ENCODE peak calls at places on chromosome 21, in five cellular contexts. T, R, B, V and J are unnamed samples.

GRCh38 chr21:38140192-38140905 is 116.4 kb upstream of the KCNJ15 start:
- DNase-seq in T (no peak), R (no peak), B (peak; percentile 61), V (no peak), J (no peak)

GRCh38 chr21:28798798-28799197 is 193.9 kb downstream of the LTN1 start:
- DNase-seq in T (no peak), R (no peak), B (no peak), V (no peak), J (no peak)

GRCh38 chr21:42587036-42587435 is 66.4 kb upstream of the PDE9A start:
- DNase-seq in T (no peak), R (no peak), B (no peak), V (no peak), J (no peak)

GRCh38 chr21:39048574-39048973 is 134.7 kb downstream of the PSMG1 start:
- DNase-seq in T (no peak), R (no peak), B (no peak), V (no peak), J (no peak)

GRCh38 chr21:38334866-38335265 is 78.1 kb downstream of the KCNJ15 start:
- DNase-seq in T (no peak), R (no peak), B (no peak), V (no peak), J (no peak)

GRCh38 chr21:21002137-21002536 is 3.9 kb downstream of the NCAM2 start:
- DNase-seq in T (no peak), R (no peak), B (no peak), V (no peak), J (no peak)

GRCh38 chr21:31879911-31880310 is 7.1 kb downstream of the HUNK start:
- DNase-seq in T (no peak), R (no peak), B (no peak), V (peak; percentile 30), J (no peak)

GRCh38 chr21:28018741-28019669 is 973.7 kb downstream of the LTN1 start:
- DNase-seq in T (peak; percentile 36), R (peak; percentile 7), B (no peak), V (no peak), J (no peak)

GRCh38 chr21:38489729-38490128 is 8.5 kb downstream of the ERG start:
- DNase-seq in T (no peak), R (no peak), B (no peak), V (no peak), J (no peak)

GRCh38 chr21:21415741-21416140 is 417.5 kb downstream of the NCAM2 start:
- DNase-seq in T (no peak), R (no peak), B (no peak), V (no peak), J (no peak)

GRCh38 chr21:26409735-26410134 is 163.4 kb downstream of the CYYR1 start:
- DNase-seq in T (no peak), R (no peak), B (no peak), V (no peak), J (no peak)

GRCh38 chr21:39116761-39117425 is 66.4 kb downstream of the PSMG1 start:
- DNase-seq in T (no peak), R (no peak), B (no peak), V (no peak), J (no peak)

GRCh38 chr21:42621166-42621827 is 32.1 kb upstream of the PDE9A start:
- DNase-seq in T (no peak), R (no peak), B (no peak), V (no peak), J (no peak)

GRCh38 chr21:35406600-35406999 is 357.5 kb upstream of the RUNX1 start:
- DNase-seq in T (no peak), R (no peak), B (no peak), V (no peak), J (no peak)

GRCh38 chr21:35411434-35411833 is 362.3 kb upstream of the RUNX1 start:
- DNase-seq in T (no peak), R (no peak), B (no peak), V (no peak), J (no peak)

GRCh38 chr21:35410123-35410522 is 361.0 kb upstream of the RUNX1 start:
- DNase-seq in T (no peak), R (no peak), B (no peak), V (no peak), J (no peak)

GRCh38 chr21:35410656-35411055 is 361.6 kb upstream of the RUNX1 start:
- DNase-seq in T (no peak), R (no peak), B (no peak), V (no peak), J (no peak)

GRCh38 chr21:35408401-35408800 is 359.3 kb upstream of the RUNX1 start:
- DNase-seq in T (no peak), R (no peak), B (no peak), V (no peak), J (no peak)
- H3K4me3 ChIP-seq in T (no peak overlapping the region), R (no peak overlapping the region), B (no peak overlapping the region), V (no peak overlapping the region), J (no peak overlapping the region)

DNA sequence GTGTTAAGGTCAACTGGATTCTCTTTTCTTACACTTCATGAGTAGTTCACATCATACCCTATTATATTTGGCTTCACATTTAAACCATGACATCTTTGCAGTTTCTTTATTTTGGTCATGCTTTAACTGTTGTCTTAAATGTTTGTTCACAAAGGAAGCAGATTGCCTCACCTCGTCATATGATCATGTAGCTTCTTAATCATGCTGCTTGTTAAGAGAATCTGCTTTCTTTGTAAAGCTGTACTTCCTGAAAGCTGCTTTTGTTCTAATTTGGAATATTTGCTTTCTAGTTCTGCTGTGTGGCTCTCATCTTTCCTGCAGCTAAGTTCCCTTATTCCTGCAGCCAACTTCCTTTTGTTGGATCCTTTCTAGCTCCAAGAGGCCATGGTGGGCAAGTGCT is 62.9 kb upstream of the SIM2 start:
- DNase-seq in T (no peak), R (no peak), B (no peak), V (no peak), J (no peak)
- H3K4me3 ChIP-seq in T (no peak overlapping the region), R (no peak overlapping the region), B (no peak overlapping the region), V (no peak overlapping the region), J (no peak overlapping the region)

GRCh38 chr21:23578027-23578426 is 2029.3 kb downstream of the MRPL39 start:
- DNase-seq in T (no peak), R (no peak), B (no peak), V (no peak), J (no peak)
- H3K4me3 ChIP-seq in T (no peak overlapping the region), R (no peak overlapping the region), B (no peak overlapping the region), V (no peak overlapping the region), J (no peak overlapping the region)

DNA sequence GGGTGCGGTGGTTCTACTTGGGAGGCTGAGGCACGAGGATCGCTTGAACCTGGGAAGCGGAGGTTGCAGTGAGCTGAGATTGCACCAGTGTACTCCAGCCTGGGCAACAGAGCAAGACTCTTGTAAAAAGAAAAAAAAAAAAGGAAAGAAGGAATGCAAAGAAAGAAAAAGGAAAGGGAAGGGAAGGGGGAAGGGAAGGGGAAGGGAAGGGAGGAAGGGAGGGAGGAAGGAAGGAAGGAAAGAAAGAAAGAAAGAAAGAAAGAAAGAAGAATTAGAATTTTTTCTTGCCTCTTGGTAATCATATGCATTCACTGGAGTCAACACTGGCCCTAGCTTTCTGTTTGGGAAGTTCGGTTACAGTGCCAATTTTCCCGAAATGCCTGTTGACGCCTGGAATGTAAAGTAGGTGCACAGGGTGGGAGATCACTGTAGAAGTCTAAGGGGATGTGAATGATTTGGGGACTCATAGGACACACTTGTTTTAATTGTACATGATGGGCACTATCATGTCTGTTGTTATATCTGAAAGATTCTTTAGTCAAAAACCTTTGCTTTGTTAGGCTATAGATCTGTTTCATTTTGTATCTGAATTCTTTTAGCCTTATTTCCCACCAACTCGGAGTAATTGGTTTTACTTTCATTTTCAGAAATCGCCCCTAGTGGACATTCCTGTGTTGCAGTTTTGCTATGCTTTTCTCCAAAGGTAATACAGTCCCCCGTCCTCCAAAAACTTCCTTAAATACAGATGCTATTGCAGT is 59.8 kb upstream of the MORC3 start:
- DNase-seq in T (peak; percentile 66), R (peak; percentile 67), B (peak; percentile 45), V (peak; percentile 53), J (peak; percentile 83)
- H3K4me3 ChIP-seq in T (peak overlapping the region; percentile 48), R (peak overlapping the region; percentile 24), B (peak overlapping the region; percentile 50), V (no peak overlapping the region), J (peak overlapping the region; percentile 81)

DNA sequence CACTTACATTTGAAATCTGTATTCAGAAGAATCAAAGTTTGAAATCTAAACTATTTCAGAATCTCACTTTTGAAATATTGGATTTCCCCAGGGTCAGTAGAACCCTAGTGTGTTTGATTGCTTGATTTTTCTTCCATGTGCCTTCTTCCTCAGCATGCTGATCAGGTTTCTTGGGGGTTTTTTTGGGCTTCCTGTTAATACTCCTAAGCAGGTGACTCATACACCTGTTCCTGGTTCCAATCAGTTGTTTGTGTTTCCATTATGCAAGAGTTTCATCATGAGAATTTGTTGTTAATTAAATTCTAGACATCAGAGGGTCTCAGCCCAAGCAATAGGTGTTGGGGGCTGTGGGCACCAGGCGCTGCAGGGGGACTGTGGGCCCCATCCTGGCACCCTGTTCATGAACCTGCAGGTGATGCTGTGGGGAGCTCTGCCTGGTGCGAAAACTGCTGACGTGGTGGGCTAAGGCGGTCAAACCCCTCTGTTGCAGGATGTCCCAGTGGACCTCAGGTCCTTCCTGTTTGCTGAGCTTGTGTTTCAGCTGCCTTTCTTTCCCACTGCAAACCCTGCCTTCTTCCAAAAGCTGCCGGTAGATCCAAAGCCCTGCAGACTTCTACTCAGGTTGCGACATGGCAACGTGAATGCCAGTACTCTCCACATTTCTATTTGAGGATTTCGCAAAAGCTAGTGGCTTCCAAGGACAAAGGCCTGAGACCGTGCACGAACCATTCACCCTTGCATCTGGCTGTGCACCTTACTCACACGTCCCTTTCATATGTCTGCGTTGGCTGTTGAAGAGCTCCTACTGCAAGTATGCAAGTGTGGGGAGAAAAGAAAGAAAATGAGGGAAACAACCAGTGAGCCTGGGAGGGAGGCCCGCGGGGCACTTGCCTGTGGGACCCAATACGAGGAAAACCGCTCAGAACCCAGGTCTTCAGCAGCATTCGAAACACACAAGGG is 6.4 kb upstream of the RRP1 start:
- DNase-seq in T (no peak), R (no peak), B (peak; percentile 54), V (no peak), J (no peak)
- H3K4me3 ChIP-seq in T (no peak overlapping the region), R (no peak overlapping the region), B (no peak overlapping the region), V (no peak overlapping the region), J (no peak overlapping the region)

DNA sequence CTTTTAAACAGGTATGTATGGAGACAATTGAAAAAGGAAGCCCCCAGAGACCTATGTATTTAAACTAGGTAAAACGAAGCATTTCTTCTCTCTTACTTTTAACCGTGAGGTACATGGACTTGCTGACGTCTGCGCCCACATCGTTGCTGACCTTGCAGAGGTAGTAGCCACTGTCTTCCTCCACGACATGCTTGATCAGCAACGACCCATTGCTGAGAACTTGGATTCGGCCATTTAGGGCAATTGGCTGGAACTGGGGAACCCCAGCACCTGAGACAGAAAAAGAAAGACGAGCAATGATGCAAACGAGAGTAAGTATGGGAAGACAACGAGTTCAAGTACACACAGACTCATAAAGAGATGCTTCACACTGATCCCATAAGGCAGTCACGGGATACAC is 408.8 kb downstream of the PCP4 start:
- DNase-seq in T (no peak), R (no peak), B (no peak), V (no peak), J (no peak)
- H3K4me3 ChIP-seq in T (no peak overlapping the region), R (no peak overlapping the region), B (no peak overlapping the region), V (no peak overlapping the region), J (no peak overlapping the region)

GRCh38 chr21:44817506-44817880 is 369 bp downstream of the SUMO3 start:
- DNase-seq in T (peak; percentile 93), R (peak; percentile 93), B (peak; percentile 93), V (peak; percentile 88), J (peak; percentile 89)

GRCh38 chr21:44817914-44818635 is at the start of gene SUMO3:
- DNase-seq in T (peak; percentile 89), R (peak; percentile 78), B (peak; percentile 72), V (peak; percentile 84), J (peak; percentile 90)

GRCh38 chr21:44815852-44816628 is 1.8 kb downstream of the SUMO3 start:
- DNase-seq in T (no peak), R (no peak), B (no peak), V (no peak), J (no peak)

GRCh38 chr21:44818636-44819011 is 762 bp upstream of the SUMO3 start:
- DNase-seq in T (no peak), R (no peak), B (no peak), V (no peak), J (no peak)

GRCh38 chr21:44816761-44817505 is 929 bp downstream of the SUMO3 start:
- DNase-seq in T (no peak), R (no peak), B (no peak), V (no peak), J (no peak)
- H3K4me3 ChIP-seq in T (peak overlapping the region; percentile 89), R (peak overlapping the region; percentile 58), B (peak overlapping the region; percentile 60), V (peak overlapping the region; percentile 83), J (no peak overlapping the region)